ENCODE peak calls at places on chromosomes 7 and 10, in seven cellular contexts. E is neural progenitor cell, U is SK-N-SH, L is thoracic aorta, J is gastrocnemius medialis, Z is substantia nigra, K is sigmoid colon. R is an unnamed sample.

GRCh38 chr7:105677395-105677701 is 96.1 kb upstream of the EFCAB10 start:
- DNase-seq in U (no peak), E (no peak), L (no peak), J (no peak), K (no peak), Z (no peak), R (no peak)

GRCh38 chr10:8298871-8299570 is 244.5 kb downstream of the GATA3 start:
- DNase-seq in J (no peak), E (peak), U (peak), K (no peak), Z (no peak), L (no peak), R (no peak)

GRCh38 chr10:7477538-7478334 is 66.9 kb upstream of the SFMBT2 start:
- DNase-seq in L (no peak), U (no peak), J (no peak), Z (no peak), K (no peak), E (no peak), R (no peak)

GRCh38 chr7:103658055-103659010 is 212.3 kb upstream of the SLC26A5 start:
- DNase-seq in J (no peak), K (no peak), U (no peak), E (no peak), L (no peak), Z (no peak), R (no peak)

GRCh38 chr7:155066417-155066950 is 3.6 kb upstream of the HTR5A start:
- DNase-seq in J (no peak), Z (no peak), E (no peak), L (no peak), U (no peak), K (no peak), R (no peak)

GRCh38 chr10:14536269-14536903 is 205.7 kb upstream of the FRMD4A start:
- DNase-seq in U (no peak), Z (no peak), E (no peak), K (no peak), J (no peak), L (no peak), R (no peak)

GRCh38 chr7:57427594-57427993 is 22.4 kb upstream of the ZNF716 start:
- DNase-seq in L (no peak), J (no peak), E (no peak), U (no peak), Z (no peak), K (peak), R (no peak)

GRCh38 chr7:118938845-118939244 is 714.3 kb downstream of the ANKRD7 start:
- DNase-seq in K (no peak), L (no peak), E (no peak), U (no peak), J (no peak), Z (no peak), R (no peak)

GRCh38 chr10:104049497-104050250 is 36.0 kb downstream of the COL17A1 start:
- DNase-seq in L (no peak), U (no peak), E (no peak), K (no peak), J (no peak), Z (no peak), R (no peak)

GRCh38 chr10:99912057-99912456 is 97.7 kb downstream of the DNMBP start:
- DNase-seq in U (no peak), E (peak), K (no peak), J (no peak), Z (no peak), L (no peak), R (no peak)

GRCh38 chr10:99913831-99914235 is 95.9 kb downstream of the DNMBP start:
- DNase-seq in Z (no peak), E (peak), J (no peak), L (no peak), U (no peak), K (no peak), R (no peak)

GRCh38 chr10:99915414-99915813 is 94.3 kb downstream of the DNMBP start:
- DNase-seq in J (no peak), K (no peak), L (no peak), U (no peak), Z (no peak), E (no peak), R (no peak)

GRCh38 chr10:99916776-99917175 is 93.0 kb downstream of the DNMBP start:
- DNase-seq in L (no peak), J (no peak), U (no peak), K (no peak), Z (no peak), E (no peak), R (no peak)

DNA sequence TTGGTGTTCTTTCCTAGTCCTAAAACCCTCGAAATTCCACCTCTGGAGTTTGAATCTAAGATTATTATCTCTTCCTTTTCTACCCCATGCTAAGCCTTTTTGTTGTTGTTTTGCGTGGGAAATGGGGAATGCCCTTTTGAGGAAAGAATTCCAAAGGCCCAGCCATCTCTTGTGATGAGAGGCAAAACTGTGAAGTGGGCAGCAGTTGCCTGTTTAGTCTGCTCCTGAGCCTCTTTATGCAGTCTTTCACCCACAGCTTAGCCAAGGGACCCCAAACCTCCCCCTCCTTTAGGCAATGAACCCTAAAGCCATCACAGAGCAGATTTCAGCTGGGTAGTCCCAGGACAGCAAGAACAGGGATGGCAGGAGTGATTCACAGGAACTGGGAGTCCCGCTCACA is 95.5 kb downstream of the DNMBP start:
- DNase-seq in K (no peak), L (no peak), Z (no peak), U (no peak), J (no peak), E (peak), R (no peak)
- H3K27ac ChIP-seq in K (no peak), L (no peak), Z (no peak), U (no peak), J (no peak), E (peak), R (no peak)

DNA sequence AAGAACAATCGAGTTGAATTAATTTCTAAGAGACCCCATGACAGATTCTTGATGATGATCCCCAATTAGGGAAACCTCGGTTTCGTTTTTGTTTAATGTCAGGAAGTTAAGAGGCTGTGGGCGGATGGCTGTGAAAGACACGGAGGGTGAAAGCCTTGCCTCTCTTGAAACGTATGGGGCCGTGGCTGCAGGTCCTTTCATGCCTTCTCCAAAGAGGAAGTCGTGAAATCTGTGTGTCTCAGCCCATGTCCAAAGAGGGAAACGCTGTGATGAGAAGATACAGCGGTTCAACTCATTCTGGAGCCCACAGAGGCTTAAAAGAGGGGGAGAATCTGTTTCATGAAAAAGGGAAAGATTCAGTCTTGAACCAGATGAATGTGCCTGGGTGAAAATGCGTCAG is 51.4 kb upstream of the CARD11 start:
- DNase-seq in K (no peak), Z (no peak), J (peak), L (no peak), U (no peak), E (no peak), R (no peak)
- H3K27ac ChIP-seq in K (no peak), Z (peak), J (no peak), L (no peak), U (no peak), E (no peak), R (peak)

DNA sequence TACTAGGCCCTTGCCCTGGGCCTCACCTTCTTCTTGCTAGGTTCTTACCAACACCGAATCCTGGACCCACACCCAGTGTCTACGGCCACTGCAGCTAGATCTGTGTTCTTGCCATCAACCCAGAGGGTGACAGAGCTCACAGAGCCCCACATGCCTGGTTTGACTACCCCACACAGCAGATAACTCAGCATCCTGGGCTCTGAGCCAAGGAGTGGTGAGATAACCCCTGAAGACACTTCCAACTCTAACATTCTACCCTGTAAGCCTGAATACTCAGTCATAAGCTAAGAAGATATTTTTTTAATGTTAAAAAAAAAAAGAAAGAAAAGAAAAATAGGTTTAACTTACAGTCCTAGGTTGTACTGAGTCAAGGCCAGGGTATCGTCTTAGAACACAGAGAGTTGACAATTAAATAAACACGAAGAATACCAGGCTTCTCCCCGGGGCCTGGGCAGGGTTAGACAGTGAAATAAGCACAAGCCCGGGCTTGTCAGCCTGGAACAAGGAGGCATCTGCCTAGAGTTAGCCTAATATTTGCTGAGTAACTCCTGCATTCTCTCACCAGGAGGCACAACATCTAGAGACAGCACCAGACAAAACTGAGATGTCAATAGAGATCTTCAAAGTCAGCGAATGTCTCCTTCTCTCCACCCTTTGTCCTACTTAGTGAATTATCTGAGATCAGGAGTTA is 556.5 kb upstream of the LRRN3 start:
- DNase-seq in L (no peak), J (no peak), E (no peak), Z (peak), K (no peak), U (peak), R (no peak)
- H3K27ac ChIP-seq in L (no peak), J (no peak), E (no peak), Z (no peak), K (no peak), U (peak), R (no peak)

GRCh38 chr7:66522518-66522917 is 106.2 kb upstream of the KCTD7 start:
- DNase-seq in Z (no peak), L (no peak), K (no peak), J (no peak), E (no peak), U (peak), R (no peak)
- H3K27ac ChIP-seq in Z (no peak), L (no peak), K (no peak), J (no peak), E (no peak), U (no peak), R (no peak)